ENCODE peak calls at places on chromosome 17, in four cellular contexts. One of them, this sample, is unnamed.

GRCh38 chr17:2710804-2711607 is 558 bp downstream of the CLUH start:
- DNase-seq in K562: no peak
- DNase-seq in HepG2: peak; percentile 75
- DNase-seq in H1: no peak
- DNase-seq in this sample: peak; percentile 19

GRCh38 chr17:60391419-60392041 is 403 bp downstream of the USP32 start:
- DNase-seq in K562: no peak
- DNase-seq in HepG2: no peak
- DNase-seq in H1: no peak
- DNase-seq in this sample: no peak

GRCh38 chr17:18158022-18158600 is 25.5 kb upstream of the ALKBH5 start:
- DNase-seq in K562: peak; percentile 91
- DNase-seq in HepG2: no peak
- DNase-seq in H1: peak; percentile 100
- DNase-seq in this sample: peak; percentile 71

GRCh38 chr17:50290074-50290702 is 15.9 kb downstream of the TMEM92 start:
- DNase-seq in K562: peak; percentile 37
- DNase-seq in HepG2: no peak
- DNase-seq in H1: no peak
- DNase-seq in this sample: peak; percentile 90

GRCh38 chr17:50466371-50467113 is 2.1 kb downstream of the CHAD start:
- DNase-seq in K562: no peak
- DNase-seq in HepG2: no peak
- DNase-seq in H1: no peak
- DNase-seq in this sample: no peak

GRCh38 chr17:35170968-35171771 is 23.0 kb downstream of the SLC35G3 start:
- DNase-seq in K562: no peak
- DNase-seq in HepG2: no peak
- DNase-seq in H1: no peak
- DNase-seq in this sample: peak; percentile 53

GRCh38 chr17:82018152-82019041 is 4.3 kb downstream of the CENPX start:
- DNase-seq in K562: peak; percentile 25
- DNase-seq in HepG2: no peak
- DNase-seq in H1: no peak
- DNase-seq in this sample: no peak

GRCh38 chr17:58335779-58336455 is 7.3 kb upstream of the TSPOAP1 start:
- DNase-seq in K562: peak; percentile 89
- DNase-seq in HepG2: peak; percentile 63
- DNase-seq in H1: no peak
- DNase-seq in this sample: no peak

GRCh38 chr17:35345926-35346771 is 27.3 kb downstream of the SLFN11 start:
- DNase-seq in K562: peak; percentile 11
- DNase-seq in HepG2: no peak
- DNase-seq in H1: peak; percentile 64
- DNase-seq in this sample: peak; percentile 45

GRCh38 chr17:63035695-63036094 is 69.7 kb downstream of the TANC2 start:
- DNase-seq in K562: no peak
- DNase-seq in HepG2: no peak
- DNase-seq in H1: no peak
- DNase-seq in this sample: no peak

GRCh38 chr17:32930512-32930911 is 2.6 kb downstream of the TMEM98 start:
- DNase-seq in K562: no peak
- DNase-seq in HepG2: no peak
- DNase-seq in H1: no peak
- DNase-seq in this sample: no peak

GRCh38 chr17:32015245-32016013 is 8.2 kb downstream of the LRRC37B start:
- DNase-seq in K562: no peak
- DNase-seq in HepG2: no peak
- DNase-seq in H1: no peak
- DNase-seq in this sample: no peak

GRCh38 chr17:1649844-1650409 is at the start of gene RILP:
- DNase-seq in K562: peak; percentile 96
- DNase-seq in HepG2: peak; percentile 89
- DNase-seq in H1: peak; percentile 70
- DNase-seq in this sample: peak; percentile 61

GRCh38 chr17:1750628-1751027 is 8.0 kb downstream of the SERPINF2 start:
- DNase-seq in K562: no peak
- DNase-seq in HepG2: no peak
- DNase-seq in H1: no peak
- DNase-seq in this sample: no peak

GRCh38 chr17:70767102-70767701 is 597.9 kb downstream of the KCNJ2 start:
- DNase-seq in K562: peak; percentile 9
- DNase-seq in HepG2: peak; percentile 31
- DNase-seq in H1: no peak
- DNase-seq in this sample: no peak

GRCh38 chr17:47376247-47376646 is 52.5 kb downstream of the EFCAB13 start:
- DNase-seq in K562: no peak
- DNase-seq in HepG2: no peak
- DNase-seq in H1: no peak
- DNase-seq in this sample: no peak

GRCh38 chr17:42171831-42172230 is 9.1 kb downstream of the KCNH4 start:
- DNase-seq in K562: no peak
- DNase-seq in HepG2: no peak
- DNase-seq in H1: no peak
- DNase-seq in this sample: no peak

GRCh38 chr17:16971458-16972338 is at the start of gene TNFRSF13B:
- DNase-seq in K562: no peak
- DNase-seq in HepG2: no peak
- DNase-seq in H1: peak; percentile 34
- DNase-seq in this sample: no peak

GRCh38 chr17:5331506-5331905 is 49.4 kb downstream of the RABEP1 start:
- DNase-seq in K562: no peak
- DNase-seq in HepG2: no peak
- DNase-seq in H1: no peak
- DNase-seq in this sample: no peak

GRCh38 chr17:14755002-14755401 is 454.1 kb downstream of the HS3ST3B1 start:
- DNase-seq in K562: no peak
- DNase-seq in HepG2: no peak
- DNase-seq in H1: no peak
- DNase-seq in this sample: no peak

GRCh38 chr17:55062921-55063320 is 94.4 kb downstream of the STXBP4 start:
- DNase-seq in K562: no peak
- DNase-seq in HepG2: no peak
- DNase-seq in H1: no peak
- DNase-seq in this sample: no peak

GRCh38 chr17:57407287-57408063 is 151.2 kb downstream of the MSI2 start:
- DNase-seq in K562: no peak
- DNase-seq in HepG2: peak; percentile 99
- DNase-seq in H1: no peak
- DNase-seq in this sample: no peak

GRCh38 chr17:15232517-15232915 is 32.6 kb downstream of the PMP22 start:
- DNase-seq in K562: peak; percentile 59
- DNase-seq in HepG2: no peak
- DNase-seq in H1: no peak
- DNase-seq in this sample: no peak

GRCh38 chr17:2068101-2068518 is 13.2 kb downstream of the HIC1 start:
- DNase-seq in K562: no peak
- DNase-seq in HepG2: no peak
- DNase-seq in H1: no peak
- DNase-seq in this sample: no peak

GRCh38 chr17:56172517-56172982 is 19.3 kb downstream of the ANKFN1 start:
- DNase-seq in K562: no peak
- DNase-seq in HepG2: no peak
- DNase-seq in H1: no peak
- DNase-seq in this sample: no peak

GRCh38 chr17:63828936-63829335 is 1.5 kb upstream of the FTSJ3 start:
- DNase-seq in K562: no peak
- DNase-seq in HepG2: no peak
- DNase-seq in H1: no peak
- DNase-seq in this sample: no peak

GRCh38 chr17:2214047-2214717 is 89.4 kb downstream of the SMG6 start:
- DNase-seq in K562: peak; percentile 55
- DNase-seq in HepG2: no peak
- DNase-seq in H1: no peak
- DNase-seq in this sample: peak; percentile 68

GRCh38 chr17:40284085-40284713 is 3.5 kb upstream of the CDC6 start:
- DNase-seq in K562: no peak
- DNase-seq in HepG2: no peak
- DNase-seq in H1: no peak
- DNase-seq in this sample: peak; percentile 73

GRCh38 chr17:36661047-36661666 is 59.8 kb downstream of the MRM1 start:
- DNase-seq in K562: no peak
- DNase-seq in HepG2: no peak
- DNase-seq in H1: no peak
- DNase-seq in this sample: no peak

GRCh38 chr17:36657390-36657762 is 56.0 kb downstream of the MRM1 start:
- DNase-seq in K562: no peak
- DNase-seq in HepG2: no peak
- DNase-seq in H1: no peak
- DNase-seq in this sample: no peak

GRCh38 chr17:36661688-36662087 is 60.3 kb downstream of the MRM1 start:
- DNase-seq in K562: no peak
- DNase-seq in HepG2: no peak
- DNase-seq in H1: no peak
- DNase-seq in this sample: no peak

GRCh38 chr17:36653374-36653773 is 52.0 kb downstream of the MRM1 start:
- DNase-seq in K562: no peak
- DNase-seq in HepG2: no peak
- DNase-seq in H1: no peak
- DNase-seq in this sample: no peak

DNA sequence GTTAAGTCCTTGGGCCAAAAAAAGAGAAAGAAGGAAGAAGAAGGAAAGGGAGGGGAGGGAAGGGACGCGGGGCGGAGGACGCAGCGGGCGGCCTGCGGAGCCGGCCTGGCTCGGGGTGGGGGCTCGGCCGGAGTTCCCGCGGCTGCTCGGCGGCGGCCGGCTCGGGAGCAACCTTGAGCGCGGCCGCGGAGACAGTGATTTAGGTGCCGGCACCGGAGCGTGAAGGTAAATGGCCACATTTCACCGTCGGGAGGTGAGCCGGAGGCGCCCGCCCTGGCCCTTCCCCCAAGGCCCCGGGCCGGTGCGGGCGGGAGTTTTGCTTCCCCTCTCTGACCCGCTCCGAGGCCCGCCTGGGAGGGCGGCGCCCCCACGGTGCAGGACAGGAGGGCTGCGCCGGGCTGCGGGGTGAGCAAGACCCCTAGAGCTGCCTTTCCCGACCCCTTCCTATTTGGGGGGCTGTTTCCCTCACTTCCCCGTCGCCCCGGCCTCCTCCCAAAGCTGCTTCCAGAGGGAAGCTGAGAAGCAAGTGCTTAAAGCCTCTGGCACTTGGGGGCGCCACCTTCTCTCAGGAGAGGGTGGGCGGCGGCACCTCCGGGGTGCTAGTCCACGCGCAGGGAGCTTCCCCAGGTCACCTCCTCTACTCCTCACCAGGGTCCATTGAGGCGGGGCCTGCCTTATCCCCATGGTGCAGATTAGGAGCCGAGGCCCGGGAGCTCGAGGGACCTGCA is 56.5 kb downstream of the MRM1 start:
- DNase-seq in K562: peak; percentile 59
- DNase-seq in HepG2: no peak
- DNase-seq in H1: peak; percentile 86
- DNase-seq in this sample: no peak
- TF ChIP-seq EZH2 in K562: no peak
- TF ChIP-seq EZH2 in HepG2: no peak
- TF ChIP-seq EZH2 in H1: no peak
- TF ChIP-seq EZH2 in this sample: peak; percentile 83

DNA sequence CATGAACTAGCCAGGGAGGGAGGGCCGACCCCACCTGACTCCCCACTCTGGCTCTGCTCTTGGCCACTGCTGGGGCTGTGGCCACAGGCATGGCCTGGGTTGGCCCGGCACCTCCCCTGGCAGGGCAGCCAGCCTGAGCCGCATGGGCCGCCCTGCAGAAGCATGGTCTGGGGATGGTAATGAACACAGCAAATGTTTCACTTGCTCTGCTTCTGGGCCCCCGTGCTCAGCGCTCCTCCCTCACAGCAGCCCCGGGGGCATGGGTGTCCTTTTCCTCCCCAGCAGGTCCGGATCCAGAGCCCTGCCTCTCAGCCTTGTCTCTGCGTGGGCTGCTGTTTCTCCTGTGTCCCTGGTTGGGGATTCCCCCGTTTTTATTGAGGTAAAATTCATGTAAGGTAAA is 30.9 kb upstream of the KCNJ12 start:
- DNase-seq in K562: no peak
- DNase-seq in HepG2: no peak
- DNase-seq in H1: no peak
- DNase-seq in this sample: no peak
- TF ChIP-seq JUN in K562: no peak
- TF ChIP-seq JUN in HepG2: no peak
- TF ChIP-seq JUN in H1: no peak
- TF ChIP-seq JUN in this sample: no peak

GRCh38 chr17:30234954-30235353 is 543 bp downstream of the SLC6A4 start:
- DNase-seq in K562: no peak
- DNase-seq in HepG2: no peak
- DNase-seq in H1: no peak
- DNase-seq in this sample: no peak

GRCh38 chr17:30230596-30231125 is 4.8 kb downstream of the SLC6A4 start:
- DNase-seq in K562: no peak
- DNase-seq in HepG2: no peak
- DNase-seq in H1: no peak
- DNase-seq in this sample: no peak

GRCh38 chr17:30232822-30233427 is 2.6 kb downstream of the SLC6A4 start:
- DNase-seq in K562: no peak
- DNase-seq in HepG2: no peak
- DNase-seq in H1: no peak
- DNase-seq in this sample: no peak

GRCh38 chr17:30234296-30234695 is 1.2 kb downstream of the SLC6A4 start:
- DNase-seq in K562: no peak
- DNase-seq in HepG2: no peak
- DNase-seq in H1: no peak
- DNase-seq in this sample: no peak

DNA sequence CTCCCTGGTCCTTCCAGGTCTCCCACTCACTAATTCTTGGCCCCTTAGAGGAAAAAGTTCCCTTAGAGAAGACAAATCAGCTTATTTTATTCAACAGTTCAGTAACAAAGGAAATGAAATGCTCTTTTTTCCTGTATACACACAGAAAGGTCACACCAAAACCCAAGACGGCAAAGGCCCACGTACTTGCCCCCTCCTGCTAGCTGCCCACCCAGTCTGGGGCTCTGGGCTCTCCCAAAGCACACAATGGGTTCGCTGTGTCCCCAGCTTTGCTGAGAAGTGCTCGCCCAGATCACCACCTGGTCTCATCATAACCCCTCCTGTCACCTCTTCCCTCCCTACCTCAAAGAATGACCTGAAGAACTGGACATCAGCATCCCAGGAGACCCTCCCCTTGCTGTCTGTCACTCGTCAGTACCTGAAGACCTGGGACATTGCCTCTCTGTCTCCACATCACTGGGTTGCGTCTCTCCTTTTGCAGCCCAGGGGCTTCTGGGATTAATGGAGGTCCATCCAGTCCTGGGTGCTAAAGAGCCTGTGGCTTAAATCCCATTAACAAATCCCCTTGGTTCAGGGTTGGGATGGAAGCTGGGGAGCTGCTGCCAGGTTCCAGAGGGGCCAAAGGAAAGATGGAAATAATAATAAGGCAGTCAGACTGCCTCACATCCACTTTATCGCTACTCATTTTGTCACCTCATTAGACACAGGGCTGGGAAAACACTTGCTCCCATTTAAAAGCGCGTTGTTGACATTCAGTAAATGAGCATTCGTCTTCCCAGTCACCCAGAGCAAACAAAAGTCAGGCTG is 3.3 kb downstream of the SLC6A4 start:
- DNase-seq in K562: no peak
- DNase-seq in HepG2: no peak
- DNase-seq in H1: no peak
- DNase-seq in this sample: no peak
- TF ChIP-seq EZH2 in K562: no peak
- TF ChIP-seq EZH2 in HepG2: no peak
- TF ChIP-seq EZH2 in H1: no peak
- TF ChIP-seq EZH2 in this sample: no peak

GRCh38 chr17:76943781-76944213 is 75.6 kb downstream of the MGAT5B start:
- DNase-seq in K562: no peak
- DNase-seq in HepG2: no peak
- DNase-seq in H1: no peak
- DNase-seq in this sample: no peak
- TF ChIP-seq JUN in K562: no peak
- TF ChIP-seq JUN in HepG2: no peak
- TF ChIP-seq JUN in H1: no peak
- TF ChIP-seq JUN in this sample: no peak